ENCODE peak calls at places on chromosomes 2 and 18, in ten cellular contexts. J is IMR-90, O is NB4, D is Peyer's patch, Q is heart left ventricle, C is uterus, E is breast epithelium, P is spleen, H is tibial nerve, S is body of pancreas. T is an unnamed sample.

GRCh38 chr18:49842656-49843055 is 29.3 kb upstream of the ACAA2 start:
- DNase-seq in O (no peak), J (no peak), H (no peak), E (no peak), D (no peak), S (no peak), C (no peak), P (no peak), Q (no peak), T (no peak)

GRCh38 chr2:20120569-20121416 is 69.4 kb upstream of the LAPTM4A start:
- DNase-seq in Q (no peak), P (no peak), D (no peak), S (no peak), J (no peak), E (no peak), O (no peak), C (no peak), H (no peak), T (no peak)

GRCh38 chr2:191114403-191114886 is 36.3 kb downstream of the STAT4 start:
- DNase-seq in J (peak), H (no peak), P (no peak), E (no peak), O (peak), C (no peak), Q (no peak), D (no peak), S (no peak), T (no peak)

GRCh38 chr2:181500201-181500600 is 43.0 kb downstream of the ITGA4 start:
- DNase-seq in P (no peak), J (no peak), D (no peak), C (no peak), Q (no peak), E (no peak), O (no peak), S (no peak), H (no peak), T (no peak)

GRCh38 chr2:239790313-239790712 is 234.8 kb downstream of the NDUFA10 start:
- DNase-seq in D (peak), S (no peak), H (no peak), O (no peak), P (peak), C (peak), J (no peak), Q (no peak), E (peak), T (no peak)

GRCh38 chr2:175855794-175856453 is 146.1 kb downstream of the LNPK start:
- DNase-seq in E (no peak), J (peak), Q (peak), S (no peak), D (no peak), O (peak), C (no peak), H (no peak), P (no peak), T (no peak)

GRCh38 chr2:95300391-95300938 is 3.3 kb downstream of the KCNIP3 start:
- DNase-seq in J (no peak), S (peak), D (peak), E (no peak), C (no peak), Q (no peak), H (no peak), O (no peak), P (no peak), T (no peak)

GRCh38 chr2:182261860-182262387 is 164.9 kb downstream of the PDE1A start:
- DNase-seq in C (no peak), Q (no peak), P (no peak), O (no peak), H (no peak), S (no peak), D (no peak), E (no peak), J (no peak), T (no peak)

DNA sequence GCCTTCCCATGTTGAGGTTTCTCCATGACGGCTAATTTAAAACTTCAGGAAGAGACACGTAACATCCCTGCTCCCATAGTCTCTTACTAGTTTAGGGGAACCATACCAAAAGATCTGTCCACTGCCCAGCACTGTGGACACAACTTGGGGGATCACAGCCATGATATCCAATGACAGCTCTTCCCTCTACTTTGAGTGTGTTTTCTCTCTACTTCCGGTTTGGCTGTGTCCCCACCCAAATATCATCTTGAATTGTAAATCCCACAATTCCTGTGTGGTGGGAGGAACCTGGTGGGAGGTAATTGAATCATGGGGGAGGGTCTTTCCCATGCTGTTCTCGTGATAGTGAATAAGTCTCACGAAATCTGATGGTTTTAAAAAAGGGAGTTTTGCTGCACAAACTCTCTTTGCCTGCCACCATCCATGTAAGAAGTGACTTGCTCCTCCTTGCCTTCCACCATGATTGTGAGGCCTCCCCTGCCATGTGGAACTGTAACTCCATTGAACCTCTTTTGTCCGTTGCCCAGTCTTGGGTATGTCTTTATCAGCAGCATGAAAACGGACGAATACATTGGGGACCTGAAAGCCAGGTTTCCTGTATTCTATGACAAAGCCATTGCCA is 1.6 kb upstream of the MGAT4A start:
- DNase-seq in O (no peak), C (no peak), P (no peak), J (no peak), Q (no peak), S (no peak), H (no peak), D (no peak), E (no peak), T (no peak)
- H3K4me3 ChIP-seq in O (peak), C (no peak), P (no peak), J (no peak), Q (peak), S (no peak), H (peak), D (peak), E (no peak), T (no peak)

DNA sequence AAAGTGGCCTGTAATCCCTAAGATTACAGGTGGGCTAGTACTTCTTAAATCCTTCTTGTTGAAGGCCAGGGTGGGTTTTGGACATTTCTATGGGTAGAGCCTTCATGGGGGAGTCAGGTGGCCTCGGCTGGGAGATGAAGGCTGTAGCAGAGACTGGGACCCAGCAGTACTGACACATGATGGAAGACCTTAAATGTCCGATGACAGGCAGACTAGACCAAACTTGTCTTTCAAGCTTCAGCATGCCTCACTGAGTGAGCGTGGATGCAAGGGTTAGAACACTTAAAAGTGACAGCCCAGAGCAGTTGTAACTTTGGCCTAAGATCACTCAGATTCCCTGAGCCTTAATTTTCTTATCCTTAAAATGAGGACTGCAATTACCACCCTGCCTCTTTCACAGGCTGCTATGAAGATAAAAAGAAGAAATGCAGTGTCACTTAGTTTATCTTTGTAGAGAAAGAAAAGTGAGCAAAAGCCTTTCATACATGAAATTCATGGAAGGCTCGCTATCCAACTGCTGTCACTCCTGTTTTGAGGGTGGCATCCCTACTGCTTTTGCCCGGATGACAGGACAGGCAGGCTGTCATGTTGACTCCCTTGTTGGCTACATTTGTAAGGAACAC is 19.5 kb downstream of the PLEK start:
- DNase-seq in E (no peak), D (no peak), C (no peak), P (no peak), O (no peak), J (no peak), Q (no peak), H (no peak), S (no peak), T (no peak)
- TF ChIP-seq POLR2A in E (no peak), D (no peak), C (no peak), P (no peak), O (no peak), J (no peak), Q (no peak), H (no peak), S (no peak), T (no peak)

GRCh38 chr2:219441451-219442205 is 7.0 kb downstream of the SPEG start:
- DNase-seq in O (peak), S (peak), D (peak), Q (peak), H (no peak), E (no peak), P (peak), C (peak), J (peak), T (no peak)
- H3K4me3 ChIP-seq in O (no peak), S (peak), D (peak), Q (peak), H (peak), E (peak), P (peak), C (peak), J (peak), T (peak)

GRCh38 chr18:5146093-5146492 is 51.0 kb downstream of the AKAIN1 start:
- DNase-seq in P (no peak), H (no peak), S (no peak), E (no peak), O (no peak), D (no peak), Q (no peak), C (no peak), J (no peak), T (no peak)

GRCh38 chr18:5144629-5145028 is 52.4 kb downstream of the AKAIN1 start:
- DNase-seq in P (no peak), C (no peak), D (no peak), E (no peak), Q (no peak), J (no peak), O (peak), S (no peak), H (no peak), T (no peak)

GRCh38 chr18:5142131-5142530 is 54.9 kb downstream of the AKAIN1 start:
- DNase-seq in C (no peak), P (no peak), O (no peak), H (no peak), S (no peak), D (no peak), E (no peak), Q (no peak), J (no peak), T (no peak)

GRCh38 chr18:5145168-5145857 is 51.7 kb downstream of the AKAIN1 start:
- DNase-seq in J (no peak), H (no peak), D (no peak), O (no peak), S (no peak), Q (no peak), P (no peak), C (no peak), E (no peak), T (no peak)

GRCh38 chr18:5142859-5143258 is 54.2 kb downstream of the AKAIN1 start:
- DNase-seq in Q (no peak), P (no peak), S (no peak), H (no peak), D (no peak), J (no peak), C (no peak), O (no peak), E (no peak), T (no peak)
- TF ChIP-seq POLR2A in Q (no peak), P (no peak), S (no peak), H (no peak), D (no peak), J (no peak), C (no peak), O (no peak), E (no peak), T (no peak)

GRCh38 chr2:237083026-237083425 is 2.7 kb upstream of the COPS8 start:
- DNase-seq in S (no peak), H (no peak), O (no peak), E (no peak), C (no peak), J (no peak), Q (no peak), P (no peak), D (no peak), T (no peak)
- H3K4me3 ChIP-seq in S (no peak), H (no peak), O (no peak), E (no peak), C (no peak), J (no peak), Q (no peak), P (no peak), D (no peak), T (no peak)

DNA sequence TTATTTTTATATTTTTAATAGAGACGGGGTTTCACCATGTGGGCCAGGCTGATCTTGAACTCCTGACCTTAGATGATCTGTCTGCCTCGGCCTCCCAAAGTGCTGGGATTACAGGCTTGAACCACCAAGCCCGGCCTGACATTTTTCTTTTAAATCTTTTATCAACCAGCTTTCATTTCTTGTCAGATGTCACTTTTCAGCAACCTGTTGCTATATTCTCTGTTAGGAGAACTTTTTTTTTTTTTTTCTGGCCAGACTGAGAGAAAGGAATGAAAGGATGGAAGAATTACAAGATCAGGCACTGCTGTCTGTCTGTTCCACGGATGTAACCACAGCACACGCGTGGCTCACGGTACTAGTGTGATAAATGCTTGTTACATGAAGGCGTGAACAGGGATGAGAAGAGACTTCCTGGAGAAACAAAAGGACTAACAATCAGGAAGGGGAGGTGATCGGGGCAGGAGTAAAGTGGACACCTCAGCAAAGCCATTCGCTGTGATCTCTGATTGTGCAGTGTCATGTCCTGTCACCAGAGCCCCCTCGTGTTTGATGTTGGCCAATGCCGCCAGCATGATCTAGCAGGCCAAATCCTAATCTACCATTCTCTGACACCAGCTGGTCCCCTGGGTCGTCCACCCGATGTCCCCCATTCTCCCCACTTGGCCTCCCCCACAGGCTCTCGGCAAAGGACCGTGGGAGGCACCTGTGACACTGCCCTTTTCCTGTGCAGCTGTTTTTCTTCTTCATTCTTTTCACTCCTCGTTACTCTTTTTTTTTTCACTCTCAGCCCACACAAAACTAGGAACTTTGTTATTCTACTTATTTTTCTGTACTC is 146.6 kb downstream of the TGIF1 start:
- DNase-seq in J (peak), Q (peak), C (peak), O (peak), S (peak), E (no peak), P (peak), D (peak), H (peak), T (no peak)
- TF ChIP-seq POLR2A in J (no peak), Q (no peak), C (no peak), O (no peak), S (no peak), E (no peak), P (no peak), D (no peak), H (no peak), T (no peak)

GRCh38 chr18:79750980-79751571 is 46.7 kb upstream of the KCNG2 start:
- DNase-seq in J (no peak), P (peak), E (peak), D (peak), S (peak), O (no peak), Q (peak), C (no peak), H (no peak), T (no peak)

GRCh38 chr18:79747156-79747845 is 50.4 kb upstream of the KCNG2 start:
- DNase-seq in O (no peak), C (no peak), H (no peak), Q (peak), J (no peak), S (no peak), D (peak), E (peak), P (peak), T (no peak)

GRCh38 chr18:79748321-79749157 is 49.2 kb upstream of the KCNG2 start:
- DNase-seq in S (no peak), E (no peak), P (peak), Q (peak), H (no peak), J (no peak), D (peak), O (no peak), C (no peak), T (no peak)

GRCh38 chr18:79746730-79747129 is 51.0 kb upstream of the KCNG2 start:
- DNase-seq in J (no peak), E (no peak), Q (peak), C (no peak), P (peak), O (no peak), H (no peak), S (no peak), D (no peak), T (no peak)

GRCh38 chr18:79749251-79750191 is 48.2 kb upstream of the KCNG2 start:
- DNase-seq in H (no peak), E (no peak), O (no peak), C (no peak), Q (peak), D (peak), P (peak), S (no peak), J (peak), T (no peak)
- H3K4me3 ChIP-seq in H (no peak), E (no peak), O (no peak), C (no peak), Q (no peak), D (no peak), P (no peak), S (no peak), J (no peak), T (no peak)

GRCh38 chr2:5609191-5609590 is 83.0 kb upstream of the SOX11 start:
- DNase-seq in O (no peak), C (no peak), H (no peak), D (no peak), Q (no peak), J (no peak), P (no peak), E (no peak), S (no peak), T (no peak)
- TF ChIP-seq POLR2A in O (no peak), C (no peak), H (no peak), D (no peak), Q (no peak), J (no peak), P (no peak), E (no peak), S (no peak), T (no peak)